ENCODE peak calls at places on chromosomes 16 and 17, in eight cellular contexts. D is omental fat pad, T is AG08395, S is aorta, K is HuH-7, E is NCI-H446 treated with DMSO at 0.1 percent for 48 hours, N is ascending aorta, W is GM03348. H is an unnamed sample.

GRCh38 chr16:23901178-23902131 is 65.7 kb downstream of the PRKCB start:
- DNase-seq in D (no peak), T (no peak), S (no peak), K (no peak), E (no peak), N (no peak), W (no peak), H (no peak)

GRCh38 chr17:61149862-61150362 is 249.7 kb upstream of the TBX2 start:
- DNase-seq in D (no peak), T (no peak), S (no peak), K (peak), E (no peak), N (no peak), W (no peak), H (no peak)

GRCh38 chr16:67917140-67917851 is 14.4 kb downstream of the CTRL start:
- DNase-seq in D (no peak), T (peak), S (no peak), K (no peak), E (peak), N (no peak), W (peak), H (no peak)

GRCh38 chr16:74487634-74488495 is 66.6 kb upstream of the CLEC18B start:
- DNase-seq in D (no peak), T (no peak), S (no peak), K (no peak), E (no peak), N (no peak), W (no peak), H (no peak)

GRCh38 chr16:29877266-29877961 is 14.4 kb upstream of the CDIPT start:
- DNase-seq in D (no peak), T (peak), S (no peak), K (no peak), E (no peak), N (no peak), W (peak), H (no peak)

GRCh38 chr17:77480509-77481215 is 339.9 kb downstream of the SEC14L1 start:
- DNase-seq in D (no peak), T (no peak), S (no peak), K (no peak), E (no peak), N (no peak), W (no peak), H (peak)

GRCh38 chr17:64160378-64160777 is 30.4 kb upstream of the ERN1 start:
- DNase-seq in D (no peak), T (peak), S (no peak), K (no peak), E (no peak), N (no peak), W (peak), H (no peak)

GRCh38 chr17:37147301-37147812 is 198.6 kb downstream of the AATF start:
- DNase-seq in D (no peak), T (no peak), S (no peak), K (peak), E (no peak), N (no peak), W (no peak), H (peak)

GRCh38 chr17:48601528-48602430 is 3.0 kb downstream of the HOXB6 start:
- DNase-seq in D (no peak), T (no peak), S (no peak), K (peak), E (no peak), N (no peak), W (no peak), H (no peak)

GRCh38 chr16:58628845-58629680 is 563 bp downstream of the CNOT1 start:
- DNase-seq in D (no peak), T (peak), S (peak), K (no peak), E (no peak), N (peak), W (peak), H (no peak)

GRCh38 chr17:77254961-77255741 is 114.4 kb downstream of the SEC14L1 start:
- DNase-seq in D (no peak), T (peak), S (peak), K (no peak), E (no peak), N (no peak), W (peak), H (peak)

GRCh38 chr16:69497876-69498596 is 67.7 kb upstream of the NFAT5 start:
- DNase-seq in D (no peak), T (no peak), S (no peak), K (no peak), E (no peak), N (no peak), W (no peak), H (no peak)

GRCh38 chr17:17508641-17509591 is 12.7 kb upstream of the RASD1 start:
- DNase-seq in D (no peak), T (no peak), S (peak), K (no peak), E (no peak), N (no peak), W (no peak), H (no peak)

GRCh38 chr16:87570938-87571867 is 31.1 kb upstream of the JPH3 start:
- DNase-seq in D (no peak), T (peak), S (peak), K (peak), E (no peak), N (peak), W (peak), H (no peak)

GRCh38 chr17:1949754-1950153 is 75.4 kb downstream of the RTN4RL1 start:
- DNase-seq in D (no peak), T (no peak), S (no peak), K (no peak), E (no peak), N (no peak), W (no peak), H (no peak)

GRCh38 chr16:72905581-72905980 is 142.3 kb downstream of the ZFHX3 start:
- DNase-seq in D (no peak), T (peak), S (no peak), K (no peak), E (no peak), N (no peak), W (no peak), H (no peak)

GRCh38 chr16:19884021-19884485 is 595 bp downstream of the GPRC5B start:
- DNase-seq in D (no peak), T (no peak), S (no peak), K (no peak), E (no peak), N (no peak), W (no peak), H (no peak)

GRCh38 chr16:50680907-50681885 is at the start of gene SNX20:
- DNase-seq in D (no peak), T (no peak), S (peak), K (no peak), E (no peak), N (no peak), W (no peak), H (no peak)

GRCh38 chr17:81909966-81910839 is 996 bp downstream of the PCYT2 start:
- DNase-seq in D (no peak), T (no peak), S (no peak), K (peak), E (no peak), N (no peak), W (no peak), H (no peak)

GRCh38 chr16:53672461-53672860 is 31.2 kb downstream of the RPGRIP1L start:
- DNase-seq in D (no peak), T (no peak), S (no peak), K (no peak), E (no peak), N (no peak), W (no peak), H (no peak)

GRCh38 chr17:9095390-9095789 is 74.1 kb downstream of the NTN1 start:
- DNase-seq in D (no peak), T (no peak), S (no peak), K (no peak), E (no peak), N (no peak), W (no peak), H (no peak)